ENCODE peak calls at places on chromosomes 1 and 21, in nine cellular contexts. One of them, this sample, is unnamed.

GRCh38 chr1:181662606-181663005 is 179.3 kb downstream of the CACNA1E start:
- DNase-seq in left ventricle myocardium superior: no peak
- DNase-seq in NCI-H526 treated with DMSO at 0.1 percent for 48 hours: no peak
- DNase-seq in GM12864: no peak
- DNase-seq in astrocyte: no peak
- DNase-seq in GM12865: no peak
- DNase-seq in stimulated activated CD8-positive, alpha-beta memory T cell treated with anti-CD3 and anti-CD28 coated beads, Interleukin-15, amount 100 ng/mL, for 4 hours: no peak
- DNase-seq in cardiac muscle cell: no peak
- DNase-seq in NCI-H460: no peak
- DNase-seq in this sample: no peak

GRCh38 chr1:145778146-145778540 is 45.8 kb downstream of the RNF115 start:
- DNase-seq in left ventricle myocardium superior: no peak
- DNase-seq in NCI-H526 treated with DMSO at 0.1 percent for 48 hours: no peak
- DNase-seq in GM12864: no peak
- DNase-seq in astrocyte: no peak
- DNase-seq in GM12865: no peak
- DNase-seq in stimulated activated CD8-positive, alpha-beta memory T cell treated with anti-CD3 and anti-CD28 coated beads, Interleukin-15, amount 100 ng/mL, for 4 hours: no peak
- DNase-seq in cardiac muscle cell: no peak
- DNase-seq in NCI-H460: no peak
- DNase-seq in this sample: no peak

GRCh38 chr1:168081373-168082007 is 55.2 kb downstream of the GPR161 start:
- DNase-seq in left ventricle myocardium superior: no peak
- DNase-seq in NCI-H526 treated with DMSO at 0.1 percent for 48 hours: no peak
- DNase-seq in GM12864: no peak
- DNase-seq in astrocyte: peak; percentile 52
- DNase-seq in GM12865: no peak
- DNase-seq in stimulated activated CD8-positive, alpha-beta memory T cell treated with anti-CD3 and anti-CD28 coated beads, Interleukin-15, amount 100 ng/mL, for 4 hours: no peak
- DNase-seq in cardiac muscle cell: no peak
- DNase-seq in NCI-H460: no peak
- DNase-seq in this sample: no peak

GRCh38 chr21:14318598-14318997 is 64.3 kb downstream of the HSPA13 start:
- DNase-seq in left ventricle myocardium superior: no peak
- DNase-seq in NCI-H526 treated with DMSO at 0.1 percent for 48 hours: no peak
- DNase-seq in GM12864: no peak
- DNase-seq in astrocyte: no peak
- DNase-seq in GM12865: no peak
- DNase-seq in stimulated activated CD8-positive, alpha-beta memory T cell treated with anti-CD3 and anti-CD28 coated beads, Interleukin-15, amount 100 ng/mL, for 4 hours: no peak
- DNase-seq in cardiac muscle cell: no peak
- DNase-seq in NCI-H460: no peak
- DNase-seq in this sample: no peak

GRCh38 chr21:42218836-42219605 is at the start of gene ABCG1:
- DNase-seq in left ventricle myocardium superior: peak; percentile 78
- DNase-seq in NCI-H526 treated with DMSO at 0.1 percent for 48 hours: peak; percentile 46
- DNase-seq in GM12864: no peak
- DNase-seq in astrocyte: no peak
- DNase-seq in GM12865: no peak
- DNase-seq in stimulated activated CD8-positive, alpha-beta memory T cell treated with anti-CD3 and anti-CD28 coated beads, Interleukin-15, amount 100 ng/mL, for 4 hours: no peak
- DNase-seq in cardiac muscle cell: peak; percentile 76
- DNase-seq in NCI-H460: no peak
- DNase-seq in this sample: peak; percentile 45

GRCh38 chr1:76146184-76146583 is 71.6 kb downstream of the ST6GALNAC3 start:
- DNase-seq in left ventricle myocardium superior: no peak
- DNase-seq in NCI-H526 treated with DMSO at 0.1 percent for 48 hours: no peak
- DNase-seq in GM12864: no peak
- DNase-seq in astrocyte: no peak
- DNase-seq in GM12865: no peak
- DNase-seq in stimulated activated CD8-positive, alpha-beta memory T cell treated with anti-CD3 and anti-CD28 coated beads, Interleukin-15, amount 100 ng/mL, for 4 hours: no peak
- DNase-seq in cardiac muscle cell: no peak
- DNase-seq in NCI-H460: no peak
- DNase-seq in this sample: no peak

GRCh38 chr1:176693697-176694329 is 230.8 kb downstream of the PAPPA2 start:
- DNase-seq in left ventricle myocardium superior: peak; percentile 39
- DNase-seq in NCI-H526 treated with DMSO at 0.1 percent for 48 hours: no peak
- DNase-seq in GM12864: no peak
- DNase-seq in astrocyte: no peak
- DNase-seq in GM12865: no peak
- DNase-seq in stimulated activated CD8-positive, alpha-beta memory T cell treated with anti-CD3 and anti-CD28 coated beads, Interleukin-15, amount 100 ng/mL, for 4 hours: no peak
- DNase-seq in cardiac muscle cell: peak; percentile 45
- DNase-seq in NCI-H460: no peak
- DNase-seq in this sample: no peak

GRCh38 chr1:172781513-172782140 is 122.7 kb downstream of the FASLG start:
- DNase-seq in left ventricle myocardium superior: no peak
- DNase-seq in NCI-H526 treated with DMSO at 0.1 percent for 48 hours: no peak
- DNase-seq in GM12864: peak; percentile 25
- DNase-seq in astrocyte: no peak
- DNase-seq in GM12865: peak; percentile 61
- DNase-seq in stimulated activated CD8-positive, alpha-beta memory T cell treated with anti-CD3 and anti-CD28 coated beads, Interleukin-15, amount 100 ng/mL, for 4 hours: no peak
- DNase-seq in cardiac muscle cell: no peak
- DNase-seq in NCI-H460: no peak
- DNase-seq in this sample: no peak

GRCh38 chr1:10898921-10899320 is 102.5 kb upstream of the CASZ1 start:
- DNase-seq in left ventricle myocardium superior: no peak
- DNase-seq in NCI-H526 treated with DMSO at 0.1 percent for 48 hours: no peak
- DNase-seq in GM12864: no peak
- DNase-seq in astrocyte: no peak
- DNase-seq in GM12865: no peak
- DNase-seq in stimulated activated CD8-positive, alpha-beta memory T cell treated with anti-CD3 and anti-CD28 coated beads, Interleukin-15, amount 100 ng/mL, for 4 hours: no peak
- DNase-seq in cardiac muscle cell: no peak
- DNase-seq in NCI-H460: no peak
- DNase-seq in this sample: no peak

GRCh38 chr1:6827081-6827480 is 41.8 kb downstream of the CAMTA1 start:
- DNase-seq in left ventricle myocardium superior: no peak
- DNase-seq in NCI-H526 treated with DMSO at 0.1 percent for 48 hours: peak; percentile 49
- DNase-seq in GM12864: no peak
- DNase-seq in astrocyte: no peak
- DNase-seq in GM12865: no peak
- DNase-seq in stimulated activated CD8-positive, alpha-beta memory T cell treated with anti-CD3 and anti-CD28 coated beads, Interleukin-15, amount 100 ng/mL, for 4 hours: no peak
- DNase-seq in cardiac muscle cell: no peak
- DNase-seq in NCI-H460: no peak
- DNase-seq in this sample: no peak

GRCh38 chr1:203038891-203039608 is 12.8 kb downstream of the PPFIA4 start:
- DNase-seq in left ventricle myocardium superior: peak; percentile 85
- DNase-seq in NCI-H526 treated with DMSO at 0.1 percent for 48 hours: no peak
- DNase-seq in GM12864: peak; percentile 18
- DNase-seq in astrocyte: peak; percentile 27
- DNase-seq in GM12865: peak; percentile 67
- DNase-seq in stimulated activated CD8-positive, alpha-beta memory T cell treated with anti-CD3 and anti-CD28 coated beads, Interleukin-15, amount 100 ng/mL, for 4 hours: peak; percentile 32
- DNase-seq in cardiac muscle cell: peak; percentile 84
- DNase-seq in NCI-H460: peak; percentile 74
- DNase-seq in this sample: peak; percentile 53

GRCh38 chr1:54810144-54810942 is 9.2 kb upstream of the TTC22 start:
- DNase-seq in left ventricle myocardium superior: peak; percentile 73
- DNase-seq in NCI-H526 treated with DMSO at 0.1 percent for 48 hours: peak; percentile 8
- DNase-seq in GM12864: no peak
- DNase-seq in astrocyte: no peak
- DNase-seq in GM12865: peak; percentile 67
- DNase-seq in stimulated activated CD8-positive, alpha-beta memory T cell treated with anti-CD3 and anti-CD28 coated beads, Interleukin-15, amount 100 ng/mL, for 4 hours: peak; percentile 24
- DNase-seq in cardiac muscle cell: peak; percentile 74
- DNase-seq in NCI-H460: peak; percentile 41
- DNase-seq in this sample: peak; percentile 51

GRCh38 chr1:3541930-3542329 is 69.4 kb downstream of the MEGF6 start:
- DNase-seq in left ventricle myocardium superior: peak; percentile 47
- DNase-seq in NCI-H526 treated with DMSO at 0.1 percent for 48 hours: no peak
- DNase-seq in GM12864: no peak
- DNase-seq in astrocyte: no peak
- DNase-seq in GM12865: no peak
- DNase-seq in stimulated activated CD8-positive, alpha-beta memory T cell treated with anti-CD3 and anti-CD28 coated beads, Interleukin-15, amount 100 ng/mL, for 4 hours: no peak
- DNase-seq in cardiac muscle cell: no peak
- DNase-seq in NCI-H460: no peak
- DNase-seq in this sample: no peak

GRCh38 chr1:26290416-26291261 is 10.8 kb downstream of the SH3BGRL3 start:
- DNase-seq in left ventricle myocardium superior: peak; percentile 59
- DNase-seq in NCI-H526 treated with DMSO at 0.1 percent for 48 hours: no peak
- DNase-seq in GM12864: no peak
- DNase-seq in astrocyte: no peak
- DNase-seq in GM12865: peak; percentile 24
- DNase-seq in stimulated activated CD8-positive, alpha-beta memory T cell treated with anti-CD3 and anti-CD28 coated beads, Interleukin-15, amount 100 ng/mL, for 4 hours: no peak
- DNase-seq in cardiac muscle cell: no peak
- DNase-seq in NCI-H460: no peak
- DNase-seq in this sample: no peak

GRCh38 chr21:15054089-15054488 is 10.7 kb downstream of the NRIP1 start:
- DNase-seq in left ventricle myocardium superior: no peak
- DNase-seq in NCI-H526 treated with DMSO at 0.1 percent for 48 hours: no peak
- DNase-seq in GM12864: no peak
- DNase-seq in astrocyte: no peak
- DNase-seq in GM12865: no peak
- DNase-seq in stimulated activated CD8-positive, alpha-beta memory T cell treated with anti-CD3 and anti-CD28 coated beads, Interleukin-15, amount 100 ng/mL, for 4 hours: no peak
- DNase-seq in cardiac muscle cell: no peak
- DNase-seq in NCI-H460: no peak
- DNase-seq in this sample: no peak

GRCh38 chr1:167899253-167899681 is 14.7 kb downstream of the ADCY10 start:
- DNase-seq in left ventricle myocardium superior: peak; percentile 61
- DNase-seq in NCI-H526 treated with DMSO at 0.1 percent for 48 hours: no peak
- DNase-seq in GM12864: no peak
- DNase-seq in astrocyte: peak; percentile 49
- DNase-seq in GM12865: peak; percentile 60
- DNase-seq in stimulated activated CD8-positive, alpha-beta memory T cell treated with anti-CD3 and anti-CD28 coated beads, Interleukin-15, amount 100 ng/mL, for 4 hours: no peak
- DNase-seq in cardiac muscle cell: no peak
- DNase-seq in NCI-H460: no peak
- DNase-seq in this sample: no peak

GRCh38 chr1:1630191-1630964 is 1.6 kb upstream of the MMP23B start:
- DNase-seq in left ventricle myocardium superior: peak; percentile 86
- DNase-seq in NCI-H526 treated with DMSO at 0.1 percent for 48 hours: peak; percentile 81
- DNase-seq in GM12864: peak; percentile 76
- DNase-seq in astrocyte: peak; percentile 38
- DNase-seq in GM12865: peak; percentile 96
- DNase-seq in stimulated activated CD8-positive, alpha-beta memory T cell treated with anti-CD3 and anti-CD28 coated beads, Interleukin-15, amount 100 ng/mL, for 4 hours: peak; percentile 90
- DNase-seq in cardiac muscle cell: peak; percentile 62
- DNase-seq in NCI-H460: no peak
- DNase-seq in this sample: peak; percentile 90

GRCh38 chr1:205519541-205520131 is 15.2 kb downstream of the CDK18 start:
- DNase-seq in left ventricle myocardium superior: no peak
- DNase-seq in NCI-H526 treated with DMSO at 0.1 percent for 48 hours: no peak
- DNase-seq in GM12864: no peak
- DNase-seq in astrocyte: no peak
- DNase-seq in GM12865: no peak
- DNase-seq in stimulated activated CD8-positive, alpha-beta memory T cell treated with anti-CD3 and anti-CD28 coated beads, Interleukin-15, amount 100 ng/mL, for 4 hours: no peak
- DNase-seq in cardiac muscle cell: no peak
- DNase-seq in NCI-H460: no peak
- DNase-seq in this sample: no peak

GRCh38 chr1:223363057-223363855 is 720 bp downstream of the SUSD4 start:
- DNase-seq in left ventricle myocardium superior: peak; percentile 67
- DNase-seq in NCI-H526 treated with DMSO at 0.1 percent for 48 hours: peak; percentile 16
- DNase-seq in GM12864: no peak
- DNase-seq in astrocyte: peak; percentile 52
- DNase-seq in GM12865: no peak
- DNase-seq in stimulated activated CD8-positive, alpha-beta memory T cell treated with anti-CD3 and anti-CD28 coated beads, Interleukin-15, amount 100 ng/mL, for 4 hours: no peak
- DNase-seq in cardiac muscle cell: peak; percentile 52
- DNase-seq in NCI-H460: no peak
- DNase-seq in this sample: peak; percentile 16

GRCh38 chr21:33313183-33313582 is 11.6 kb upstream of the IFNAR1 start:
- DNase-seq in left ventricle myocardium superior: no peak
- DNase-seq in NCI-H526 treated with DMSO at 0.1 percent for 48 hours: no peak
- DNase-seq in GM12864: no peak
- DNase-seq in astrocyte: no peak
- DNase-seq in GM12865: peak; percentile 44
- DNase-seq in stimulated activated CD8-positive, alpha-beta memory T cell treated with anti-CD3 and anti-CD28 coated beads, Interleukin-15, amount 100 ng/mL, for 4 hours: no peak
- DNase-seq in cardiac muscle cell: no peak
- DNase-seq in NCI-H460: no peak
- DNase-seq in this sample: no peak

GRCh38 chr1:224434447-224435317 is at the start of gene WDR26:
- DNase-seq in left ventricle myocardium superior: peak; percentile 84
- DNase-seq in NCI-H526 treated with DMSO at 0.1 percent for 48 hours: peak; percentile 44
- DNase-seq in GM12864: peak; percentile 66
- DNase-seq in astrocyte: peak; percentile 65
- DNase-seq in GM12865: peak; percentile 90
- DNase-seq in stimulated activated CD8-positive, alpha-beta memory T cell treated with anti-CD3 and anti-CD28 coated beads, Interleukin-15, amount 100 ng/mL, for 4 hours: peak; percentile 70
- DNase-seq in cardiac muscle cell: peak; percentile 93
- DNase-seq in NCI-H460: peak; percentile 84
- DNase-seq in this sample: peak; percentile 82

GRCh38 chr1:229841230-229841629 is 215.2 kb downstream of the URB2 start:
- DNase-seq in left ventricle myocardium superior: no peak
- DNase-seq in NCI-H526 treated with DMSO at 0.1 percent for 48 hours: no peak
- DNase-seq in GM12864: peak; percentile 15
- DNase-seq in astrocyte: no peak
- DNase-seq in GM12865: peak; percentile 63
- DNase-seq in stimulated activated CD8-positive, alpha-beta memory T cell treated with anti-CD3 and anti-CD28 coated beads, Interleukin-15, amount 100 ng/mL, for 4 hours: no peak
- DNase-seq in cardiac muscle cell: no peak
- DNase-seq in NCI-H460: no peak
- DNase-seq in this sample: no peak

GRCh38 chr1:233393084-233393840 is 65.7 kb downstream of the MAP3K21 start:
- DNase-seq in left ventricle myocardium superior: no peak
- DNase-seq in NCI-H526 treated with DMSO at 0.1 percent for 48 hours: no peak
- DNase-seq in GM12864: no peak
- DNase-seq in astrocyte: no peak
- DNase-seq in GM12865: no peak
- DNase-seq in stimulated activated CD8-positive, alpha-beta memory T cell treated with anti-CD3 and anti-CD28 coated beads, Interleukin-15, amount 100 ng/mL, for 4 hours: no peak
- DNase-seq in cardiac muscle cell: no peak
- DNase-seq in NCI-H460: no peak
- DNase-seq in this sample: no peak

GRCh38 chr21:41170442-41170841 is 2.5 kb downstream of the BACE2 start:
- DNase-seq in left ventricle myocardium superior: peak; percentile 55
- DNase-seq in NCI-H526 treated with DMSO at 0.1 percent for 48 hours: peak; percentile 71
- DNase-seq in GM12864: no peak
- DNase-seq in astrocyte: no peak
- DNase-seq in GM12865: peak; percentile 41
- DNase-seq in stimulated activated CD8-positive, alpha-beta memory T cell treated with anti-CD3 and anti-CD28 coated beads, Interleukin-15, amount 100 ng/mL, for 4 hours: no peak
- DNase-seq in cardiac muscle cell: peak; percentile 68
- DNase-seq in NCI-H460: peak; percentile 41
- DNase-seq in this sample: no peak

GRCh38 chr21:45996311-45997204 is 15.0 kb downstream of the COL6A1 start:
- DNase-seq in left ventricle myocardium superior: peak; percentile 26
- DNase-seq in NCI-H526 treated with DMSO at 0.1 percent for 48 hours: no peak
- DNase-seq in GM12864: no peak
- DNase-seq in astrocyte: no peak
- DNase-seq in GM12865: no peak
- DNase-seq in stimulated activated CD8-positive, alpha-beta memory T cell treated with anti-CD3 and anti-CD28 coated beads, Interleukin-15, amount 100 ng/mL, for 4 hours: no peak
- DNase-seq in cardiac muscle cell: no peak
- DNase-seq in NCI-H460: no peak
- DNase-seq in this sample: no peak

GRCh38 chr1:233909195-233909594 is 4.7 kb downstream of the SLC35F3 start:
- DNase-seq in left ventricle myocardium superior: no peak
- DNase-seq in NCI-H526 treated with DMSO at 0.1 percent for 48 hours: no peak
- DNase-seq in GM12864: no peak
- DNase-seq in astrocyte: peak; percentile 95
- DNase-seq in GM12865: no peak
- DNase-seq in stimulated activated CD8-positive, alpha-beta memory T cell treated with anti-CD3 and anti-CD28 coated beads, Interleukin-15, amount 100 ng/mL, for 4 hours: no peak
- DNase-seq in cardiac muscle cell: no peak
- DNase-seq in NCI-H460: no peak
- DNase-seq in this sample: no peak

GRCh38 chr1:59125711-59126320 is 171.1 kb upstream of the FGGY start:
- DNase-seq in left ventricle myocardium superior: no peak
- DNase-seq in NCI-H526 treated with DMSO at 0.1 percent for 48 hours: no peak
- DNase-seq in GM12864: no peak
- DNase-seq in astrocyte: peak; percentile 58
- DNase-seq in GM12865: no peak
- DNase-seq in stimulated activated CD8-positive, alpha-beta memory T cell treated with anti-CD3 and anti-CD28 coated beads, Interleukin-15, amount 100 ng/mL, for 4 hours: no peak
- DNase-seq in cardiac muscle cell: no peak
- DNase-seq in NCI-H460: no peak
- DNase-seq in this sample: no peak

This sample was measured in effector CD4-positive, alpha-beta T cell.